ENCODE peak calls at places on chromosomes 12 and 14, in ten cellular contexts. S, V, K, T, Q, N, I, E, C and X are unnamed samples. For H3K4me1, the result is how much of the 10 kb centered on the place peaks cover.

GRCh38 chr12:63918788-63919300 is 74.3 kb downstream of the SRGAP1 start:
- DNase-seq in S (peak), V (peak), K (no peak), T (no peak), Q (no peak), N (no peak), I (no peak), E (no peak), C (no peak), X (no peak)

GRCh38 chr12:124921200-124922008 is 7.0 kb upstream of the UBC start:
- DNase-seq in S (peak), V (no peak), K (peak), T (no peak), Q (peak), N (peak), I (no peak), E (peak), C (peak), X (peak)

GRCh38 chr14:90721619-90722305 is 94.5 kb downstream of the TTC7B start:
- DNase-seq in S (peak), V (no peak), K (no peak), T (no peak), Q (no peak), N (no peak), I (no peak), E (no peak), C (no peak), X (no peak)

GRCh38 chr12:24991209-24992049 is 42.5 kb upstream of the BCAT1 start:
- DNase-seq in S (peak), V (peak), K (no peak), T (no peak), Q (peak), N (peak), I (no peak), E (no peak), C (peak), X (no peak)

GRCh38 chr12:128969480-128970055 is 116.3 kb downstream of the GLT1D1 start:
- DNase-seq in S (no peak), V (peak), K (no peak), T (peak), Q (peak), N (peak), I (no peak), E (no peak), C (peak), X (no peak)

GRCh38 chr12:117151195-117152031 is 38.9 kb downstream of the FBXO21 start:
- DNase-seq in S (peak), V (peak), K (peak), T (no peak), Q (peak), N (peak), I (peak), E (no peak), C (peak), X (peak)

GRCh38 chr12:109540526-109541411 is 32.5 kb downstream of the MMAB start:
- DNase-seq in S (no peak), V (no peak), K (no peak), T (peak), Q (no peak), N (no peak), I (no peak), E (no peak), C (no peak), X (no peak)

GRCh38 chr12:110619534-110619953 is 5.6 kb downstream of the TCTN1 start:
- DNase-seq in S (no peak), V (no peak), K (no peak), T (no peak), Q (no peak), N (no peak), I (no peak), E (no peak), C (peak), X (no peak)

GRCh38 chr12:131242741-131243496 is 289.2 kb downstream of the ADGRD1 start:
- DNase-seq in S (no peak), V (peak), K (no peak), T (no peak), Q (peak), N (peak), I (no peak), E (no peak), C (peak), X (peak)

GRCh38 chr12:104827587-104827986 is 130.5 kb downstream of the SLC41A2 start:
- DNase-seq in S (peak), V (no peak), K (no peak), T (no peak), Q (peak), N (peak), I (no peak), E (no peak), C (no peak), X (no peak)

GRCh38 chr12:113479578-113480335 is 8.1 kb upstream of the LHX5 start:
- DNase-seq in S (peak), V (no peak), K (peak), T (no peak), Q (peak), N (peak), I (no peak), E (peak), C (no peak), X (no peak)

GRCh38 chr14:93956514-93957332 is 19.6 kb downstream of the ASB2 start:
- DNase-seq in S (no peak), V (no peak), K (no peak), T (no peak), Q (no peak), N (no peak), I (no peak), E (no peak), C (peak), X (no peak)

GRCh38 chr14:93956082-93956481 is 20.3 kb downstream of the ASB2 start:
- DNase-seq in S (no peak), V (no peak), K (no peak), T (no peak), Q (no peak), N (no peak), I (no peak), E (no peak), C (no peak), X (no peak)

GRCh38 chr14:93958567-93959238 is 17.7 kb downstream of the ASB2 start:
- DNase-seq in S (no peak), V (no peak), K (no peak), T (no peak), Q (no peak), N (no peak), I (no peak), E (no peak), C (peak), X (no peak)

GRCh38 chr14:93957751-93958566 is 18.4 kb downstream of the ASB2 start:
- DNase-seq in S (no peak), V (no peak), K (no peak), T (no peak), Q (no peak), N (no peak), I (no peak), E (no peak), C (no peak), X (no peak)

DNA sequence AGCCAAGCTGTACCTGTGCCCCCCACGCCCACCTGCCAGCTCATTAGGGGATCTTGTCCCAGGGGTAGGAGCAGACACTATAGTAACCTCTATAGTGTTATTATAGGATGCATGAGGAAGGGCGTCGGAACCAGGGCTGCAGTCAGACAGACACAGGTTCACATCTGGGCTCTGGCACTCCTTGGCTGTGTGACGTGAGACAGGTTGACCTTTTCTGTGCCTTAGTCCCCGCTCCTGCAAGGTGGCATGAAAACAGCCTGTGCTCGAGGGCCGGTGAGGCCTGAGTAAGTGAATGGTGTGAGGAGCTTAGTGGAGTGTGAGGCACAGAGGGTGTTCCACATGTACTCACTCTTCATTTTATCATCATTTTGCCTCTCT is 19.0 kb downstream of the ASB2 start:
- DNase-seq in S (no peak), V (no peak), K (no peak), T (no peak), Q (no peak), N (no peak), I (no peak), E (no peak), C (peak), X (no peak)
- H3K4me1 ChIP-seq in S (under half), V (under half), K (half or more), T (under half), Q (under half), N (under half), I (half or more), E (half or more), C (half or more), X (under half)

GRCh38 chr14:93231129-93231979 is 24.3 kb downstream of the UBR7 start:
- DNase-seq in S (peak), V (peak), K (peak), T (peak), Q (no peak), N (no peak), I (no peak), E (no peak), C (no peak), X (peak)

GRCh38 chr14:93232159-93232558 is 25.1 kb downstream of the UBR7 start:
- DNase-seq in S (no peak), V (no peak), K (no peak), T (no peak), Q (no peak), N (no peak), I (no peak), E (no peak), C (no peak), X (no peak)

GRCh38 chr14:93239869-93240677 is 33.0 kb downstream of the UBR7 start:
- DNase-seq in S (peak), V (peak), K (no peak), T (no peak), Q (no peak), N (no peak), I (no peak), E (no peak), C (no peak), X (no peak)

GRCh38 chr14:93230539-93230938 is 23.5 kb downstream of the UBR7 start:
- DNase-seq in S (no peak), V (no peak), K (no peak), T (peak), Q (no peak), N (no peak), I (no peak), E (no peak), C (no peak), X (no peak)

GRCh38 chr14:93234798-93235197 is 27.7 kb downstream of the UBR7 start:
- DNase-seq in S (peak), V (peak), K (no peak), T (no peak), Q (no peak), N (no peak), I (no peak), E (no peak), C (no peak), X (no peak)
- H3K4me3 ChIP-seq in S (no peak), V (no peak), K (no peak), T (no peak), Q (no peak), N (no peak), I (no peak), E (no peak), C (no peak), X (no peak)

GRCh38 chr12:10027311-10028099 is 3.0 kb upstream of the CLEC9A start:
- DNase-seq in S (peak), V (no peak), K (no peak), T (no peak), Q (no peak), N (no peak), I (no peak), E (no peak), C (no peak), X (no peak)
- TF ChIP-seq CTCF in S (no peak), V (no peak), K (no peak), T (no peak), Q (no peak), N (no peak), I (no peak), E (no peak), C (no peak), X (no peak)

DNA sequence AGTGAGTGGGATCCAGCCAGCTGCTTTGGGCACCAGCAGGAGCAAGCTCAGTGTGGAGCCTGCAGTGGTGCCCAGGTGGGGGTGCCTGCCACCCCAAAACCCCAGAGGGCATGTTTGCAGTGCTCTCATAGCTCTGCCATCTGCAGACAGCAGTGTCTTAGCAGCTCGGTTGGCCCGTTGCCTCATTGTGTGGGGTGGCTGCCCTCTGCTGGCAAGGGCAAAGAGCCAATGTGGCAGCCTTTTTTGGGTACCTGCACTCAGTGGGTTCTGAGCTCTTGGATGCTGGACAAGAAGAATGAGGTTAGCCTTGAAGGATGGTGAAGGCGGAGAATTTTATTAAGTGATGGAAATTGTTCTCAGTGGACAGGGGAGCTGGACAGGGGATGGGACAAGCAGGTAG is 52.3 kb downstream of the NEUROD4 start:
- DNase-seq in S (peak), V (peak), K (peak), T (peak), Q (no peak), N (peak), I (no peak), E (peak), C (peak), X (peak)
- H3K4me1 ChIP-seq in S (under half), V (under half), K (under half), T (under half), Q (under half), N (under half), I (under half), E (under half), C (under half), X (under half)

GRCh38 chr14:21057803-21058675 is at the start of gene RNASE8:
- DNase-seq in S (no peak), V (no peak), K (no peak), T (no peak), Q (no peak), N (no peak), I (no peak), E (no peak), C (no peak), X (no peak)
- H3K4me3 ChIP-seq in S (no peak), V (no peak), K (no peak), T (no peak), Q (no peak), N (no peak), I (no peak), E (no peak), C (no peak), X (no peak)

DNA sequence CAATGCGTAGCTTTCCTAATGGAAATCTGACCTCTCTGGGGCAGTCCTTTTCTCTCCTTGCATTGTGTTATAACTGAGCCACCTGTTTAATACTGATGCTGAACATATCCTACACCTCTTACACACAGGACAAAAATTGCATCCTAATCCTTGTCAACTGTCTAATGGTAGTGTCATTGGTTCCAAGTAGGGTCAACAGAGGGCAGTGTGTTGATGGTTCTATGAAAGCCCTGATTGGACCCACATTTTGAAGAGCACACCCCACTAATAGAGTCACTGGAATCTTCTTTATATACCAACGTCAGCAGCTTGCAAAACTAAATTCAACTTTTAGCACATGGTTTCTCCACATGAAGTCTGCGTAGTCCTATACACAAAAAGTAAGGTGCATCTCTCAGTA is 148.2 kb downstream of the SLC25A21 start:
- DNase-seq in S (no peak), V (no peak), K (no peak), T (no peak), Q (no peak), N (peak), I (no peak), E (no peak), C (no peak), X (no peak)
- TF ChIP-seq CTCF in S (no peak), V (peak), K (no peak), T (no peak), Q (peak), N (peak), I (no peak), E (no peak), C (peak), X (no peak)

GRCh38 chr14:73746540-73747385 is 32.6 kb upstream of the PNMA1 start:
- DNase-seq in S (no peak), V (no peak), K (no peak), T (no peak), Q (no peak), N (no peak), I (no peak), E (no peak), C (peak), X (peak)

GRCh38 chr14:73750161-73750901 is 36.1 kb upstream of the PNMA1 start:
- DNase-seq in S (no peak), V (no peak), K (no peak), T (no peak), Q (no peak), N (no peak), I (no peak), E (no peak), C (no peak), X (no peak)

GRCh38 chr14:73747386-73748211 is 33.4 kb upstream of the PNMA1 start:
- DNase-seq in S (no peak), V (no peak), K (no peak), T (no peak), Q (no peak), N (no peak), I (no peak), E (no peak), C (no peak), X (no peak)

GRCh38 chr14:73749706-73750105 is 35.5 kb upstream of the PNMA1 start:
- DNase-seq in S (no peak), V (no peak), K (no peak), T (no peak), Q (no peak), N (no peak), I (no peak), E (no peak), C (no peak), X (no peak)

GRCh38 chr14:73748858-73749357 is 34.7 kb upstream of the PNMA1 start:
- DNase-seq in S (no peak), V (no peak), K (no peak), T (no peak), Q (no peak), N (no peak), I (no peak), E (no peak), C (no peak), X (no peak)
- H3K4me1 ChIP-seq in S (half or more), V (half or more), K (half or more), T (half or more), Q (half or more), N (under half), I (half or more), E (half or more), C (half or more), X (half or more)

DNA sequence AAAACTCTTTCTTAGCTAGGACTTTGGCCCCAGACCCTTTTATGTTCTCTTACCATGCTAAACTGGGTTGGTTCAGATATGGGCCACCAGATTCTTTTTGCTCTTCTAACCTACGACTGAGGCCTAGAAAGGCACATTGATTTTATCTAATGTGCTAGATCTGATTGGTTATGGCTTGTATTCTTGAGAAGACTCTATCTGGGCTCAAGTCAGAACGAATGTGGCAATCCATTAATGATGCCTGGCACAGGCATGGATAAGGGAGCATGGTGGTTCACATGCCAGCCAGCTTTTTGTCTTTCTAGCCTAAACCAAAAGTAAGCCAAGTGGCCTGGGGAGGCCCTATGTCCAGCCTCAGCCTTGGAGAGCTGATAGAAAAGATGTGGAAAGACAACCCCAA is 82.6 kb downstream of the KNTC1 start:
- DNase-seq in S (no peak), V (no peak), K (no peak), T (no peak), Q (no peak), N (no peak), I (no peak), E (no peak), C (no peak), X (no peak)
- H3K4me3 ChIP-seq in S (no peak), V (no peak), K (no peak), T (no peak), Q (no peak), N (no peak), I (no peak), E (no peak), C (no peak), X (no peak)

DNA sequence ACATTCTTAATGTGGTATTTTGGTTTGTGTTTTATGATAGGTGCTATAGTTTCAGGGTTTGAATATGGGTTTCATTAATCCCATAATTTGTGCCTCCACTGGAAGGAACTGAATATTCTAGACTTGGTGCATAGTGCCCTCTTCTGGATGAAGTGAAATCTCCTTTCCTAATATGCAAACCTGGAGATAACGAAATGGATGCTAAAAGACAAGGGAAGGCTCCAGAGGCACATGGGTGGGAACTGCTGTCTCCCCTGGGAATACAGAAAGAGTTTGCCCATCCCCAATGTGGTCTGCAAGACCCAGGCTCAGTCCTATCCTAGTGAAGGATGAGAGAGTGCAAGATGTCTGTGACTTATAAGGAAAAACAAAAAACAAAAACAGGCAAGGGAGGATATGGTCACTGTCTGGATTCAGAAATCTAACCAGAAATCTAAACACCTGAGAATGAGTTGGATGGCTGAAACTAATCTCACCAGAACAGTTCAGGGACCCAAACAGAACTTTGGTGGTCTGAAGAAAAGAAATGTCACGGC is 142.3 kb upstream of the TMPO start:
- DNase-seq in S (peak), V (peak), K (no peak), T (no peak), Q (peak), N (peak), I (no peak), E (no peak), C (peak), X (peak)
- TF ChIP-seq CTCF in S (peak), V (peak), K (peak), T (no peak), Q (peak), N (peak), I (no peak), E (no peak), C (peak), X (peak)